ENCODE peak calls at places on chromosomes 5 and 9, in four cellular contexts. One of them, this sample, is unnamed.

GRCh38 chr9:134336174-134336705 is 10.0 kb downstream of the RXRA start:
- DNase-seq in adrenal gland: no peak
- DNase-seq in mammary epithelial cell: no peak
- DNase-seq in foreskin melanocyte: no peak
- DNase-seq in this sample: no peak

GRCh38 chr5:41695920-41696582 is 174.2 kb downstream of the OXCT1 start:
- DNase-seq in foreskin melanocyte: no peak
- DNase-seq in adrenal gland: no peak
- DNase-seq in mammary epithelial cell: no peak
- DNase-seq in this sample: no peak

GRCh38 chr9:93860694-93861658 is 94.2 kb downstream of the BARX1 start:
- DNase-seq in mammary epithelial cell: no peak
- DNase-seq in adrenal gland: no peak
- DNase-seq in foreskin melanocyte: no peak
- DNase-seq in this sample: no peak

GRCh38 chr5:7717691-7718090 is 133.2 kb downstream of the CFAP90 start:
- DNase-seq in adrenal gland: no peak
- DNase-seq in mammary epithelial cell: no peak
- DNase-seq in foreskin melanocyte: no peak
- DNase-seq in this sample: no peak

GRCh38 chr5:140341591-140341990 is 4.8 kb downstream of the HBEGF start:
- DNase-seq in foreskin melanocyte: no peak
- DNase-seq in mammary epithelial cell: peak; percentile 37
- DNase-seq in adrenal gland: no peak
- DNase-seq in this sample: no peak

GRCh38 chr9:131167936-131168335 is 42.5 kb downstream of the NUP214 start:
- DNase-seq in mammary epithelial cell: no peak
- DNase-seq in adrenal gland: no peak
- DNase-seq in foreskin melanocyte: no peak
- DNase-seq in this sample: no peak

GRCh38 chr9:122053951-122054350 is 39.2 kb downstream of the TTLL11 start:
- DNase-seq in foreskin melanocyte: no peak
- DNase-seq in adrenal gland: no peak
- DNase-seq in mammary epithelial cell: no peak
- DNase-seq in this sample: no peak

GRCh38 chr9:93596399-93596798 is 20.0 kb downstream of the PHF2 start:
- DNase-seq in adrenal gland: no peak
- DNase-seq in foreskin melanocyte: no peak
- DNase-seq in mammary epithelial cell: no peak
- DNase-seq in this sample: no peak

GRCh38 chr9:121860744-121861143 is 209.3 kb downstream of the DAB2IP start:
- DNase-seq in mammary epithelial cell: peak; percentile 57
- DNase-seq in adrenal gland: no peak
- DNase-seq in foreskin melanocyte: no peak
- DNase-seq in this sample: no peak

GRCh38 chr5:109987970-109988369 is 298.2 kb downstream of the MAN2A1 start:
- DNase-seq in foreskin melanocyte: no peak
- DNase-seq in mammary epithelial cell: no peak
- DNase-seq in adrenal gland: no peak
- DNase-seq in this sample: no peak

GRCh38 chr5:150000990-150001659 is 586 bp downstream of the HMGXB3 start:
- DNase-seq in adrenal gland: peak; percentile 62
- DNase-seq in foreskin melanocyte: peak; percentile 36
- DNase-seq in mammary epithelial cell: peak; percentile 59
- DNase-seq in this sample: no peak

GRCh38 chr5:60891667-60892066 is 47.6 kb upstream of the ELOVL7 start:
- DNase-seq in adrenal gland: no peak
- DNase-seq in foreskin melanocyte: no peak
- DNase-seq in mammary epithelial cell: no peak
- DNase-seq in this sample: no peak

GRCh38 chr9:34985311-34985899 is 4.1 kb upstream of the DNAJB5 start:
- DNase-seq in foreskin melanocyte: peak; percentile 53
- DNase-seq in adrenal gland: peak; percentile 59
- DNase-seq in mammary epithelial cell: peak; percentile 47
- DNase-seq in this sample: no peak

GRCh38 chr9:33510264-33511183 is 13.5 kb upstream of the ANKRD18B start:
- DNase-seq in adrenal gland: peak; percentile 69
- DNase-seq in mammary epithelial cell: peak; percentile 77
- DNase-seq in foreskin melanocyte: peak; percentile 37
- DNase-seq in this sample: no peak

GRCh38 chr9:73782166-73782565 is 630.5 kb downstream of the ANXA1 start:
- DNase-seq in adrenal gland: no peak
- DNase-seq in mammary epithelial cell: no peak
- DNase-seq in foreskin melanocyte: no peak
- DNase-seq in this sample: no peak

GRCh38 chr5:137367951-137368350 is 131.2 kb downstream of the SPOCK1 start:
- DNase-seq in mammary epithelial cell: no peak
- DNase-seq in adrenal gland: no peak
- DNase-seq in foreskin melanocyte: no peak
- DNase-seq in this sample: no peak

GRCh38 chr5:54186912-54187445 is 123.4 kb downstream of the ARL15 start:
- DNase-seq in mammary epithelial cell: no peak
- DNase-seq in foreskin melanocyte: no peak
- DNase-seq in adrenal gland: peak; percentile 33
- DNase-seq in this sample: no peak

GRCh38 chr5:159849437-159850191 is 66.7 kb upstream of the ADRA1B start:
- DNase-seq in mammary epithelial cell: peak; percentile 82
- DNase-seq in adrenal gland: no peak
- DNase-seq in foreskin melanocyte: no peak
- DNase-seq in this sample: peak; percentile 21

GRCh38 chr9:119802621-119803020 is 433.4 kb upstream of the BRINP1 start:
- DNase-seq in adrenal gland: peak; percentile 36
- DNase-seq in mammary epithelial cell: no peak
- DNase-seq in foreskin melanocyte: peak; percentile 49
- DNase-seq in this sample: no peak

GRCh38 chr9:14312721-14313377 is 1.1 kb downstream of the NFIB start:
- DNase-seq in foreskin melanocyte: no peak
- DNase-seq in mammary epithelial cell: peak; percentile 56
- DNase-seq in adrenal gland: peak; percentile 33
- DNase-seq in this sample: no peak

GRCh38 chr5:151295138-151295537 is 8.4 kb downstream of the SLC36A3 start:
- DNase-seq in adrenal gland: no peak
- DNase-seq in foreskin melanocyte: no peak
- DNase-seq in mammary epithelial cell: no peak
- DNase-seq in this sample: no peak

GRCh38 chr5:178090856-178091255 is 22.5 kb upstream of the N4BP3 start:
- DNase-seq in adrenal gland: no peak
- DNase-seq in mammary epithelial cell: peak; percentile 62
- DNase-seq in foreskin melanocyte: no peak
- DNase-seq in this sample: no peak

GRCh38 chr9:12739014-12739413 is 35.8 kb upstream of the LURAP1L start:
- DNase-seq in foreskin melanocyte: no peak
- DNase-seq in mammary epithelial cell: peak; percentile 81
- DNase-seq in adrenal gland: no peak
- DNase-seq in this sample: no peak

GRCh38 chr9:37156781-37157356 is 36.5 kb downstream of the ZCCHC7 start:
- DNase-seq in adrenal gland: no peak
- DNase-seq in foreskin melanocyte: no peak
- DNase-seq in mammary epithelial cell: peak; percentile 71
- DNase-seq in this sample: no peak

GRCh38 chr5:67173959-67174358 is 22.6 kb downstream of the CD180 start:
- DNase-seq in mammary epithelial cell: peak; percentile 92
- DNase-seq in foreskin melanocyte: no peak
- DNase-seq in adrenal gland: no peak
- DNase-seq in this sample: no peak

GRCh38 chr9:130549093-130549735 is 30.2 kb upstream of the FUBP3 start:
- DNase-seq in mammary epithelial cell: no peak
- DNase-seq in adrenal gland: no peak
- DNase-seq in foreskin melanocyte: no peak
- DNase-seq in this sample: no peak

GRCh38 chr5:114390431-114390830 is 28.6 kb downstream of the KCNN2 start:
- DNase-seq in foreskin melanocyte: no peak
- DNase-seq in adrenal gland: no peak
- DNase-seq in mammary epithelial cell: no peak
- DNase-seq in this sample: no peak

GRCh38 chr5:128966375-128966774 is 1.1 kb downstream of the SLC27A6 start:
- DNase-seq in mammary epithelial cell: no peak
- DNase-seq in foreskin melanocyte: no peak
- DNase-seq in adrenal gland: no peak
- DNase-seq in this sample: no peak

GRCh38 chr5:96537386-96537785 is 104.3 kb upstream of the PCSK1 start:
- DNase-seq in foreskin melanocyte: peak; percentile 50
- DNase-seq in mammary epithelial cell: peak; percentile 53
- DNase-seq in adrenal gland: no peak
- DNase-seq in this sample: no peak

GRCh38 chr9:92658176-92658575 is 11.8 kb downstream of the IPPK start:
- DNase-seq in foreskin melanocyte: no peak
- DNase-seq in adrenal gland: no peak
- DNase-seq in mammary epithelial cell: no peak
- DNase-seq in this sample: no peak

GRCh38 chr5:142109356-142110045 is 922 bp downstream of the NDFIP1 start:
- DNase-seq in mammary epithelial cell: no peak
- DNase-seq in foreskin melanocyte: peak; percentile 12
- DNase-seq in adrenal gland: peak; percentile 32
- DNase-seq in this sample: no peak

GRCh38 chr5:170057311-170057710 is 48.4 kb upstream of the FOXI1 start:
- DNase-seq in mammary epithelial cell: no peak
- DNase-seq in adrenal gland: no peak
- DNase-seq in foreskin melanocyte: no peak
- DNase-seq in this sample: no peak

GRCh38 chr9:34197756-34198711 is 19.2 kb downstream of the UBAP1 start:
- DNase-seq in mammary epithelial cell: peak; percentile 38
- DNase-seq in adrenal gland: no peak
- DNase-seq in foreskin melanocyte: no peak
- DNase-seq in this sample: no peak

GRCh38 chr5:126562823-126563222 is 32.2 kb downstream of the ALDH7A1 start:
- DNase-seq in adrenal gland: no peak
- DNase-seq in mammary epithelial cell: no peak
- DNase-seq in foreskin melanocyte: no peak
- DNase-seq in this sample: no peak

GRCh38 chr5:107415762-107416161 is 255.0 kb downstream of the EFNA5 start:
- DNase-seq in mammary epithelial cell: no peak
- DNase-seq in foreskin melanocyte: no peak
- DNase-seq in adrenal gland: no peak
- DNase-seq in this sample: no peak

GRCh38 chr9:18668944-18669343 is 195.0 kb downstream of the ADAMTSL1 start:
- DNase-seq in mammary epithelial cell: no peak
- DNase-seq in foreskin melanocyte: no peak
- DNase-seq in adrenal gland: no peak
- DNase-seq in this sample: no peak

GRCh38 chr9:97721396-97721795 is 24.3 kb upstream of the XPA start:
- DNase-seq in adrenal gland: no peak
- DNase-seq in foreskin melanocyte: no peak
- DNase-seq in mammary epithelial cell: no peak
- DNase-seq in this sample: no peak

GRCh38 chr9:20551236-20551635 is 71.1 kb downstream of the MLLT3 start:
- DNase-seq in mammary epithelial cell: peak; percentile 58
- DNase-seq in foreskin melanocyte: no peak
- DNase-seq in adrenal gland: no peak
- DNase-seq in this sample: no peak

This sample was measured in amniotic stem cell.